ENCODE peak calls at places on chromosomes 1 and 21, in ten cellular contexts. I, B, Z, G, P, K, X, J, T and M are unnamed samples.
A peak's percentile ranks its signal among the peaks of the same experiment; 100 is the strongest.

GRCh38 chr1:206905295-206906164 is 8.3 kb downstream of the IL24 start:
- DNase-seq in X (no peak), T (no peak), J (no peak), I (no peak), B (no peak), G (no peak), Z (peak; percentile 53), K (no peak), P (no peak), M (peak; percentile 100)

GRCh38 chr1:1833456-1833855 is 55.2 kb upstream of the NADK start:
- DNase-seq in K (no peak), Z (no peak), I (no peak), T (no peak), B (no peak), P (no peak), J (no peak), X (no peak), G (no peak), M (no peak)

GRCh38 chr1:36994863-36995262 is 39.5 kb downstream of the GRIK3 start:
- DNase-seq in K (no peak), X (no peak), I (no peak), T (no peak), J (no peak), Z (no peak), B (no peak), P (no peak), G (no peak), M (no peak)

GRCh38 chr1:34868230-34869049 is 8.9 kb upstream of the SMIM12 start:
- DNase-seq in J (no peak), Z (no peak), X (no peak), B (no peak), T (no peak), G (no peak), I (no peak), P (no peak), K (no peak), M (no peak)

GRCh38 chr1:212589434-212589833 is 19.1 kb upstream of the ATF3 start:
- DNase-seq in G (no peak), P (no peak), Z (no peak), T (no peak), I (no peak), B (no peak), X (no peak), J (no peak), K (no peak), M (no peak)

GRCh38 chr1:235503333-235504121 is 725 bp downstream of the B3GALNT2 start:
- DNase-seq in K (peak; percentile 62), J (peak; percentile 47), T (peak; percentile 40), B (peak; percentile 35), P (peak; percentile 43), G (peak; percentile 58), I (peak; percentile 13), X (no peak), Z (peak; percentile 43), M (peak; percentile 62)

GRCh38 chr1:208159542-208160258 is 84.5 kb downstream of the PLXNA2 start:
- DNase-seq in I (no peak), G (no peak), T (peak; percentile 88), J (no peak), P (peak; percentile 27), B (no peak), Z (no peak), K (no peak), X (no peak), M (no peak)

GRCh38 chr1:10484519-10484918 is 9.8 kb downstream of the PEX14 start:
- DNase-seq in G (no peak), Z (no peak), J (no peak), X (no peak), T (no peak), K (no peak), P (no peak), I (no peak), B (no peak), M (no peak)

GRCh38 chr1:64623750-64624445 is 121.0 kb upstream of the RAVER2 start:
- DNase-seq in Z (peak; percentile 34), B (no peak), J (no peak), P (no peak), G (peak; percentile 28), X (no peak), K (no peak), I (no peak), T (no peak), M (peak; percentile 95)

GRCh38 chr1:165842363-165843129 is 15.1 kb downstream of the UCK2 start:
- DNase-seq in Z (no peak), T (no peak), I (no peak), K (no peak), G (peak; percentile 71), B (no peak), P (peak; percentile 39), X (no peak), J (peak; percentile 29), M (peak; percentile 42)

GRCh38 chr1:31376374-31377134 is 3.7 kb upstream of the FABP3 start:
- DNase-seq in J (no peak), Z (no peak), G (no peak), T (no peak), B (no peak), I (no peak), K (peak; percentile 76), P (peak; percentile 94), X (no peak), M (peak; percentile 95)

GRCh38 chr1:219147571-219148019 is 26.1 kb upstream of the LYPLAL1 start:
- DNase-seq in J (no peak), G (no peak), Z (no peak), I (no peak), P (no peak), T (no peak), X (no peak), K (no peak), B (no peak), M (no peak)

GRCh38 chr1:44701141-44701573 is 26.6 kb downstream of the ARMH1 start:
- DNase-seq in K (no peak), X (no peak), Z (no peak), G (no peak), B (peak; percentile 46), J (no peak), I (no peak), T (no peak), P (no peak), M (no peak)

GRCh38 chr1:223230161-223230881 is 87.3 kb upstream of the TLR5 start:
- DNase-seq in G (no peak), P (no peak), T (no peak), K (peak; percentile 8), Z (peak; percentile 26), J (no peak), I (no peak), B (no peak), X (no peak), M (peak; percentile 95)

GRCh38 chr21:46375560-46376230 is 51.7 kb downstream of the PCNT start:
- DNase-seq in Z (no peak), I (no peak), T (no peak), G (no peak), X (no peak), B (no peak), K (no peak), J (no peak), P (no peak), M (no peak)

GRCh38 chr1:205493241-205494085 is 11.0 kb upstream of the CDK18 start:
- DNase-seq in I (no peak), Z (no peak), T (peak; percentile 55), J (no peak), B (no peak), X (no peak), K (no peak), G (peak; percentile 27), P (peak; percentile 62), M (peak; percentile 63)

GRCh38 chr1:48785869-48786268 is 9.2 kb upstream of the BEND5 start:
- DNase-seq in I (no peak), J (no peak), K (no peak), B (no peak), T (no peak), G (no peak), Z (no peak), P (no peak), X (no peak), M (no peak)

GRCh38 chr1:15680614-15681345 is 3.3 kb upstream of the PLEKHM2 start:
- DNase-seq in I (no peak), T (no peak), Z (no peak), B (no peak), K (no peak), X (no peak), G (no peak), J (no peak), P (no peak), M (peak; percentile 93)

GRCh38 chr1:234722904-234723588 is 113.1 kb upstream of the IRF2BP2 start:
- DNase-seq in T (peak; percentile 89), X (peak; percentile 20), B (no peak), K (no peak), Z (peak; percentile 69), J (peak; percentile 74), I (peak; percentile 61), P (peak; percentile 76), G (peak; percentile 66), M (peak; percentile 97)

GRCh38 chr1:1788646-1789431 is 10.6 kb upstream of the NADK start:
- DNase-seq in T (no peak), B (peak; percentile 59), X (no peak), P (no peak), I (no peak), G (peak; percentile 4), J (no peak), K (peak; percentile 58), Z (no peak), M (no peak)

GRCh38 chr1:8679411-8679800 is 138.0 kb downstream of the RERE start:
- DNase-seq in P (no peak), K (no peak), I (no peak), G (no peak), X (no peak), B (no peak), J (no peak), Z (no peak), T (no peak), M (no peak)

GRCh38 chr1:203628185-203628996 is 1.8 kb downstream of the ATP2B4 start:
- DNase-seq in Z (no peak), P (no peak), I (peak; percentile 26), B (no peak), J (peak; percentile 37), X (no peak), T (peak; percentile 73), G (no peak), K (peak; percentile 94), M (peak; percentile 65)

GRCh38 chr21:33116669-33117267 is 46.8 kb downstream of the OLIG1 start:
- DNase-seq in B (no peak), Z (no peak), X (no peak), J (no peak), T (no peak), G (no peak), P (no peak), K (no peak), I (peak; percentile 2), M (no peak)

GRCh38 chr1:151980287-151981177 is 13.1 kb downstream of the S100A10 start:
- DNase-seq in J (peak; percentile 53), Z (no peak), K (no peak), G (no peak), X (no peak), P (no peak), B (no peak), I (no peak), T (peak; percentile 50), M (peak; percentile 51)

GRCh38 chr1:41504126-41505035 is 19.9 kb upstream of the EDN2 start:
- DNase-seq in P (no peak), J (no peak), T (no peak), K (no peak), X (no peak), I (no peak), B (no peak), Z (no peak), G (peak; percentile 70), M (peak; percentile 93)